ENCODE peak calls at places on chromosomes 16 and 17, in ten cellular contexts. G is EH; V is cardiac muscle cell; I is AG09319; Y is transverse colon; Z is uterus; K is NCI-H1105 treated with DMSO at 0.1 percent for 48 hours; H is AG10803; X is nucleus accumbens; W is stimulated activated CD8-positive, alpha-beta memory T cell treated with anti-CD3 and anti-CD28 coated beads, Interleukin-4, amount 100 ng/mL, for 48 hours. R is an unnamed sample.
A peak's percentile ranks its signal among the peaks of the same experiment; 100 is the strongest.

GRCh38 chr16:65889533-65889966 is 476.9 kb upstream of the CDH5 start:
- DNase-seq in G (no peak), V (peak; percentile 7), I (no peak), Y (no peak), Z (no peak), K (peak; percentile 12), H (no peak), X (no peak), W (no peak), R (no peak)

GRCh38 chr16:87954361-87954760 is 3.1 kb downstream of the BANP start:
- DNase-seq in G (no peak), V (no peak), I (no peak), Y (no peak), Z (no peak), K (no peak), H (no peak), X (no peak), W (no peak), R (no peak)

GRCh38 chr16:4369006-4369766 is 2.5 kb upstream of the VASN start:
- DNase-seq in G (peak; percentile 74), V (no peak), I (no peak), Y (no peak), Z (no peak), K (no peak), H (peak; percentile 58), X (no peak), W (no peak), R (no peak)

GRCh38 chr17:31309525-31309924 is 4.3 kb downstream of the EVI2B start:
- DNase-seq in G (no peak), V (no peak), I (no peak), Y (no peak), Z (no peak), K (no peak), H (no peak), X (no peak), W (no peak), R (no peak)

GRCh38 chr16:73192227-73192894 is 144.4 kb upstream of the ZFHX3 start:
- DNase-seq in G (peak; percentile 94), V (no peak), I (no peak), Y (no peak), Z (no peak), K (no peak), H (peak; percentile 75), X (no peak), W (no peak), R (no peak)

GRCh38 chr16:89391-90302 is 11.6 kb downstream of the MPG start:
- DNase-seq in G (no peak), V (no peak), I (no peak), Y (no peak), Z (no peak), K (no peak), H (no peak), X (no peak), W (no peak), R (no peak)

GRCh38 chr17:15510361-15510760 is 42.9 kb upstream of the CDRT4 start:
- DNase-seq in G (peak; percentile 94), V (peak; percentile 58), I (no peak), Y (no peak), Z (no peak), K (no peak), H (peak; percentile 82), X (no peak), W (no peak), R (no peak)

GRCh38 chr17:50344712-50345380 is 1.1 kb upstream of the XYLT2 start:
- DNase-seq in G (peak; percentile 30), V (no peak), I (no peak), Y (no peak), Z (no peak), K (no peak), H (peak; percentile 19), X (no peak), W (no peak), R (no peak)

GRCh38 chr17:66855204-66855603 is 20.3 kb downstream of the CACNG5 start:
- DNase-seq in G (peak; percentile 3), V (peak; percentile 10), I (no peak), Y (no peak), Z (no peak), K (no peak), H (no peak), X (no peak), W (peak; percentile 74), R (no peak)

GRCh38 chr17:43040655-43041054 is 15.6 kb downstream of the RND2 start:
- DNase-seq in G (no peak), V (no peak), I (no peak), Y (no peak), Z (no peak), K (no peak), H (no peak), X (no peak), W (no peak), R (no peak)

GRCh38 chr16:12141556-12141955 is 165.0 kb downstream of the SNX29 start:
- DNase-seq in G (peak; percentile 53), V (no peak), I (no peak), Y (no peak), Z (no peak), K (no peak), H (no peak), X (no peak), W (no peak), R (no peak)

GRCh38 chr17:2084129-2084765 is 29.3 kb downstream of the HIC1 start:
- DNase-seq in G (peak; percentile 90), V (peak; percentile 48), I (no peak), Y (peak; percentile 77), Z (peak; percentile 76), K (no peak), H (peak; percentile 81), X (no peak), W (no peak), R (no peak)

GRCh38 chr17:30970757-30971567 is at the start of gene RNF135:
- DNase-seq in G (peak; percentile 93), V (peak; percentile 93), I (peak; percentile 72), Y (peak; percentile 88), Z (peak; percentile 82), K (no peak), H (peak; percentile 88), X (no peak), W (peak; percentile 72), R (peak; percentile 14)

GRCh38 chr17:28744104-28744801 is 442 bp downstream of the TRAF4 start:
- DNase-seq in G (peak; percentile 48), V (peak; percentile 69), I (no peak), Y (peak; percentile 70), Z (peak; percentile 67), K (peak; percentile 8), H (peak; percentile 36), X (no peak), W (peak; percentile 84), R (peak; percentile 16)

GRCh38 chr17:2020721-2021120 is 4.4 kb downstream of the RTN4RL1 start:
- DNase-seq in G (no peak), V (no peak), I (no peak), Y (no peak), Z (no peak), K (no peak), H (no peak), X (no peak), W (no peak), R (no peak)

R was measured in NCI-H1092.